ENCODE peak calls at places on chromosomes 13 and 19, in four cellular contexts. O is neuronal stem cell, G is AG04449, T is tibial artery. I is an unnamed sample.
A peak's percentile ranks its signal among the peaks of the same experiment; 100 is the strongest.

GRCh38 chr13:19726611-19727010 is 56.1 kb downstream of the PSPC1 start:
- DNase-seq in O (no peak), G (no peak), T (no peak), I (peak; percentile 13)

GRCh38 chr13:63307239-63307638 is 1891.6 kb upstream of the PCDH20 start:
- DNase-seq in O (no peak), G (no peak), T (no peak), I (no peak)

GRCh38 chr13:91355826-91356710 is 8.6 kb downstream of the MIR17HG start:
- DNase-seq in O (no peak), G (no peak), T (no peak), I (no peak)

GRCh38 chr13:48504606-48505369 is 28.1 kb downstream of the RCBTB2 start:
- DNase-seq in O (no peak), G (no peak), T (no peak), I (no peak)

GRCh38 chr13:109869312-109870237 is 83.2 kb upstream of the IRS2 start:
- DNase-seq in O (no peak), G (no peak), T (peak; percentile 27), I (peak; percentile 39)

GRCh38 chr13:44169018-44169909 is 204.4 kb upstream of the SERP2 start:
- DNase-seq in O (no peak), G (no peak), T (no peak), I (no peak)

GRCh38 chr13:21901772-21902708 is 231.2 kb downstream of the FGF9 start:
- DNase-seq in O (no peak), G (no peak), T (no peak), I (no peak)

GRCh38 chr13:68888832-68889231 is 1218.8 kb upstream of the ATXN8OS start:
- DNase-seq in O (no peak), G (no peak), T (no peak), I (no peak)

GRCh38 chr13:31773538-31773937 is 34.2 kb downstream of the RXFP2 start:
- DNase-seq in O (no peak), G (no peak), T (no peak), I (peak; percentile 75)

GRCh38 chr19:28980236-28980868 is 232.6 kb downstream of the UQCRFS1 start:
- DNase-seq in O (no peak), G (no peak), T (no peak), I (no peak)

GRCh38 chr13:80716610-80717081 is 375.7 kb upstream of the SPRY2 start:
- DNase-seq in O (no peak), G (no peak), T (no peak), I (peak; percentile 34)

DNA sequence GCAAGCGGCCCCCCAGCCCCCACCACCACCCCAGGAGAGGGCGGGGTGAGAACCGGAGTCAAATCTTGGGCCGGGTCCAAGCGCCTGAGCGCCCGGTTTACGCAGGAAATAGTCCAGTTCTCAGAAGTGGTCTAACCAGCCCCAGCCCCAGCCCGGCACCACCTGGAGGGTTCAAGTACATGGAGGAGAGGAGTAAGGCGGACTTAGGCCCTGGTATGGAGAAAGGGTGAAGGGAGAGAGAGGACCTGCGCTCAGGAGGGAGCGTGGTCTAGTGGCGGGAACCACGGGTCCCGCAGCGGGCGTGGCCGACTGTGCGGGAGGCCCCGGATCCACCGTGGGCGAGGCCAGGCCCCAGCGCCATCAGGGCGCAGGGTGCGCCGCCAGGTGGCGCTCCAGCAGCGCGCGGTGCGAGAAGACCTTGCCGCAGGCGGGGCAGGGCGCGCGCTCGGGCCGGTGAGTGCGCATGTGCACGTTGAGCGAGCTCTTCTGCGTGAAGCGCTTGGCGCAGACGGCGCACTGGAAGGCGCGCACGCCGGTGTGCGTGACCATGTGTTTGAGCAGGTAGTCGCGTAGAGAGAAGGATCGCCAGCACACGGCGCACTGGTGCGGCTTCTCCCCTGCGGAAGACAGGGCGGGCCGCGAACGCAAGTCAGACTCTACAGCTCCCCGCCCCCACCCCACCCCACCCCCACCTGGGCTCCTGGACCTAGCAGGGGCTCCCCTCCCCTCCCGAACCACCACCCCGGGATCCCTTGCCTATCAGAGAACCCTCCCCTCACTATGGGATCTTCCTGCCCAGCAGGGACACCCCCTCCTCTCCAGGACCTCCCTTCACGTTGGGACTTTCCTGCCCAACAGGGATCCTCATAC is 2.1 kb upstream of the SLC27A5 start:
- DNase-seq in O (peak; percentile 89), G (no peak), T (peak; percentile 51), I (peak; percentile 56)
- H3K4me3 ChIP-seq in O (peak overlapping the region; percentile 80), G (peak overlapping the region; percentile 50), T (peak overlapping the region; percentile 45), I (peak overlapping the region; percentile 55)

GRCh38 chr19:1268392-1269064 is 604 bp upstream of the CIRBP start:
- DNase-seq in O (no peak), G (no peak), T (no peak), I (no peak)
- H3K4me3 ChIP-seq in O (peak overlapping the region; percentile 30), G (no peak overlapping the region), T (peak overlapping the region; percentile 82), I (no peak overlapping the region)

DNA sequence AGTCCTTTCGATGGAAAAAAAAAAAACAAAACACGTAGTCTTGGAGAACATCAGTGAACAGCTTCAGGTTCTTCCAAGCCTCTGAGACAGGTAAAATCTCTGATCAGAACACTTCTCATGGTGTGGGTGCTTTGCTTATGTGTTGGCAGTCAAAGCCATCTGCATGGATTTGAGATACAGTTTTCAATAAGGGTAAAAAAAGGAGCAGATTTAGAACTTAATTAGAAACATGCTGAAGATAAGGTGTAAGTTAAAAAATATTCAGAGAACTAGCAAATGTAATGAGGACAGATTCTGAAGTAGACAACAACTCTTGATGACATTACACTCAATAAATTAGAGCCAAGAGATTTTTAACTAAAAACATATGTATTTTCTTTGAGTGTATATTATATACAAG is 1668.8 kb upstream of the MIR17HG start:
- DNase-seq in O (no peak), G (no peak), T (no peak), I (no peak)
- H3K4me3 ChIP-seq in O (no peak overlapping the region), G (no peak overlapping the region), T (no peak overlapping the region), I (no peak overlapping the region)

DNA sequence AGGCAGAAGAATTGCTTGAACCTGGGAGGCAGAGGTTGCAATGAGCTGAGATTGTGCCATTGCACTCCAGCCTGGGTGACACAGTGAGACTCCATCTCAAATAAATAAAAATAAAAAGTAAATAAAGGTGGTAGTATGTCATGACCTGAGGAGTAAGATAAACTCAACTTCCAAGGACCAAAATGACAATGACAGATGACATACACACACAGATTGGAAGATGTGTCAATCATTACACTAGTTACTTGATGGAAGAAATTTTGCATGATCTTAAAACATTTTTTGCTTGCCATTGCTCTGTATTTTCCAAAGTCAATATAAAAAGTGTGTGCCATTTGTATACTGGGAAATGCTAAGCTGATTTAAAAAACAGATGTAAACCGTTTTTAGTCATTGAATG is 4.1 kb downstream of the SLC46A3 start:
- DNase-seq in O (no peak), G (no peak), T (no peak), I (no peak)
- H3K4me3 ChIP-seq in O (no peak overlapping the region), G (no peak overlapping the region), T (no peak overlapping the region), I (no peak overlapping the region)

DNA sequence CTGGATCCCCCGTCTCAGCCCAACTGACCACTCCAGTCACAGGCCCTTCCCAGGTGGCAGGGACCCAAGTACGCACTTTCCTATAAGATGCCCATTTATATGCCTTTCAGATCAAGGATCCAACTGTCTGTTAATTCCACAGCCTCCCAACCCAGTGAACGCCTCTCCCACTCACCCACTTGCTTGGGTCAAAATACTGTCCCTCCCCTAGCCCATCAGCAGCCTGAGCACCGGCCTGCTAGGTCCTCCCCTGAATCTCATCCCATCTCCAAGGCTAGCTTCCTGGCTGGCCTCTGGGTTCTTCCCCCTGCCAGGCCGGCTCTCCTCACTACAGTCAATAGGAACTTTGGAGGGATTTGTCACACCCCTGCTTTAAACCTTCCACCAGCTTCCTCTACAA is 1.9 kb downstream of the UBE2S start:
- DNase-seq in O (no peak), G (no peak), T (no peak), I (no peak)
- H3K4me3 ChIP-seq in O (peak overlapping the region; percentile 42), G (peak overlapping the region; percentile 84), T (no peak overlapping the region), I (peak overlapping the region; percentile 71)

DNA sequence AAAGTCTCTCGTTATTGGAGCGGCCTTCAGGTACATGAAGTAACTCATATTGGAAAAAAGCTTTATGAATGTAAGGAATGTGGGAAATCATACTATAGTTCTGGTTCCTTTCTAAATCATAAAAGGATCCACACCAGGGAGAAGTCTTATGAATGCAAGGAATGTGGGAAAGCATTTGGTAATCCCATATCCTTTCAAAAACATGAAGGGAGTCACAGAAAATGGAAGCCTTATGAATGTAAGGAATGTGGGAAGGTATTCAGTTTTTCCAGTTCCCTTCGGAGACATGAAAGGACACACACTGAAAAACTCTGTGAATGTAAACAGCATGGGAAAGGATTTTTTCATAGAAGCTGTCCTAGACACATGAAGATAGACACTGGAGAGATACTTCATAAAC is 27.9 kb downstream of the ZNF20 start:
- DNase-seq in O (no peak), G (no peak), T (no peak), I (no peak)
- H3K4me3 ChIP-seq in O (no peak overlapping the region), G (no peak overlapping the region), T (no peak overlapping the region), I (no peak overlapping the region)

GRCh38 chr13:77535448-77535847 is at the start of gene SCEL:
- DNase-seq in O (no peak), G (no peak), T (no peak), I (no peak)
- H3K4me3 ChIP-seq in O (no peak within 1 kb of the TSS), G (no peak within 1 kb of the TSS), T (no peak within 1 kb of the TSS), I (no peak within 1 kb of the TSS)

GRCh38 chr19:43367822-43368221 is 14.3 kb downstream of the CD177 start:
- DNase-seq in O (no peak), G (no peak), T (no peak), I (no peak)

GRCh38 chr19:43371909-43372308 is 18.4 kb downstream of the CD177 start:
- DNase-seq in O (no peak), G (no peak), T (no peak), I (no peak)

GRCh38 chr19:43372462-43372861 is 19.0 kb downstream of the CD177 start:
- DNase-seq in O (no peak), G (no peak), T (no peak), I (no peak)
- H3K4me3 ChIP-seq in O (no peak overlapping the region), G (no peak overlapping the region), T (no peak overlapping the region), I (no peak overlapping the region)

DNA sequence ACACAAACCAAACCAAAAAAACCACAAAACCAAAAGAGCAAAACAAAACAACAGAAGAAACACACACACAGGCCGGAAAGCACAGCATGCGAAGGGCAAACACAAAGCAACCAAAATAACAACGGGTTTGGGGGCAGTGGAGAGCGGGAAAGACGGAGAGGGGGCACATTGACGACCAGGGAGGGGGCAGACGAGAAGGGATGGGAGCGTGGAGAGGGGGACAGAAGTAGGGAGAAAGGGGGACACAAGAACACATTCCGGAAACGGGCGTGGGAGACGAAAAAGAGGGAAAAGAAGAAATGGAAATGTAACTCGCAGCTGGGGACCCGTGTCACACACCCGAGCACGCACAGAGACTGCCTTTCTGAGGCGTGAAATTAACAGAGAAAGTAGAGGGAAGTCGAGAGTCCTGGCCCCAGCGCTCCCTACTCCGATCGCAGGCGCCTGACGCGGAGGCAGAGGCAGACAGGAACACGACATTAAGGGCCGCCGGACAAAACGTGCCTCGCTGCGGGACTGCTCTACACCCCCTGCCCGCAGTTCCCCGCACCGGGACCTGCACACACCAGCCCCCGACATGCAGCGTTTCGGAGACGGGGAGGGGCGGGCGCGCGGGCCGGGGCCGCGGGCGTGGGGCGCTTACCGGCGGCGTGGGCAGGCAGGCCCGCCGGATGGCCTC is 652 bp downstream of the POU4F1 start:
- DNase-seq in O (peak; percentile 23), G (no peak), T (no peak), I (no peak)
- H3K4me3 ChIP-seq in O (peak overlapping the region; percentile 80), G (peak overlapping the region; percentile 23), T (peak overlapping the region; percentile 50), I (peak overlapping the region; percentile 44)

I was measured in skeletal muscle cell.